ENCODE peak calls at places on chromosome 18, in eight cellular contexts. L is psoas muscle; B is activated CD4-positive, CD25-positive, alpha-beta regulatory T cell; W is GM04503; E is astrocyte of the cerebellum; V is lower lobe of right lung; N is ovary; K is NCI-H2081. O is an unnamed sample.

GRCh38 chr18:62338446-62339105 is 13.5 kb downstream of the TNFRSF11A start:
- DNase-seq in E (no peak), B (no peak), V (no peak), W (no peak), L (no peak), N (no peak), K (no peak), O (no peak)

GRCh38 chr18:47120428-47120827 is 29.9 kb downstream of the HDHD2 start:
- DNase-seq in E (no peak), B (no peak), W (no peak), N (no peak), V (no peak), L (no peak), K (no peak), O (no peak)

GRCh38 chr18:13425357-13426095 is 207.0 kb downstream of the LDLRAD4 start:
- DNase-seq in B (no peak), K (no peak), V (no peak), W (no peak), L (no peak), N (no peak), E (no peak), O (no peak)

GRCh38 chr18:8654482-8655451 is 45.5 kb downstream of the RAB12 start:
- DNase-seq in B (no peak), K (peak), E (peak), W (no peak), V (no peak), L (no peak), N (no peak), O (peak)

GRCh38 chr18:8501044-8501443 is 108.2 kb upstream of the RAB12 start:
- DNase-seq in W (no peak), E (no peak), B (no peak), N (no peak), V (no peak), L (no peak), K (peak), O (no peak)

GRCh38 chr18:33513027-33513426 is 65.0 kb upstream of the ASXL3 start:
- DNase-seq in N (no peak), B (no peak), L (no peak), K (no peak), V (no peak), W (no peak), E (no peak), O (no peak)

GRCh38 chr18:72868666-72869661 is 1.2 kb upstream of the NETO1 start:
- DNase-seq in N (no peak), E (no peak), V (no peak), W (no peak), B (no peak), L (no peak), K (no peak), O (no peak)

GRCh38 chr18:2905802-2906521 is 59.2 kb downstream of the EMILIN2 start:
- DNase-seq in L (peak), K (peak), N (peak), W (no peak), B (no peak), E (no peak), V (peak), O (peak)

GRCh38 chr18:75074196-75075015 is 134.5 kb downstream of the PTGR3 start:
- DNase-seq in V (no peak), L (no peak), N (no peak), B (no peak), W (no peak), E (no peak), K (no peak), O (no peak)

GRCh38 chr18:58934356-58934755 is 69.7 kb downstream of the ZNF532 start:
- DNase-seq in K (no peak), V (no peak), N (no peak), B (no peak), W (no peak), L (no peak), E (no peak), O (no peak)

GRCh38 chr18:5974696-5975095 is 79.4 kb upstream of the TMEM200C start:
- DNase-seq in B (no peak), V (no peak), N (no peak), L (no peak), K (no peak), E (no peak), W (no peak), O (no peak)

GRCh38 chr18:39618265-39619003 is 2052.8 kb upstream of the CELF4 start:
- DNase-seq in L (no peak), W (no peak), N (no peak), B (no peak), E (no peak), V (no peak), K (no peak), O (no peak)

GRCh38 chr18:69951182-69951581 is 3.5 kb upstream of the CD226 start:
- DNase-seq in N (no peak), K (no peak), L (no peak), E (peak), V (no peak), W (peak), B (no peak), O (peak)

GRCh38 chr18:6096747-6097146 is 201.4 kb upstream of the TMEM200C start:
- DNase-seq in W (no peak), N (no peak), K (no peak), L (no peak), E (no peak), V (no peak), B (no peak), O (no peak)

GRCh38 chr18:45626330-45627203 is 11.3 kb downstream of the SLC14A2 start:
- DNase-seq in B (no peak), E (peak), W (peak), N (no peak), V (no peak), K (no peak), L (no peak), O (peak)

GRCh38 chr18:76519156-76519549 is 24.1 kb upstream of the ZNF516 start:
- DNase-seq in W (no peak), V (no peak), K (peak), L (no peak), N (peak), E (no peak), B (no peak), O (no peak)